ENCODE peak calls at places on chromosome 6, in six cellular contexts. K, L, Y, F, R and S are unnamed samples.

GRCh38 chr6:39263299-39264037 is 34.2 kb upstream of the KCNK5 start:
- DNase-seq in K (no peak), L (no peak), Y (no peak), F (no peak), R (no peak), S (peak)

GRCh38 chr6:150263765-150264415 is 104.9 kb upstream of the IYD start:
- DNase-seq in K (no peak), L (no peak), Y (no peak), F (no peak), R (no peak), S (no peak)

GRCh38 chr6:156379946-156380707 is 397.1 kb upstream of the ARID1B start:
- DNase-seq in K (peak), L (peak), Y (no peak), F (no peak), R (no peak), S (no peak)

GRCh38 chr6:159602370-159603185 is 90.5 kb downstream of the SOD2 start:
- DNase-seq in K (no peak), L (no peak), Y (no peak), F (no peak), R (no peak), S (no peak)

GRCh38 chr6:168596316-168596715 is 155.3 kb downstream of the SMOC2 start:
- DNase-seq in K (no peak), L (no peak), Y (no peak), F (no peak), R (no peak), S (no peak)

GRCh38 chr6:33588894-33589293 is 8.8 kb upstream of the BAK1 start:
- DNase-seq in K (no peak), L (no peak), Y (no peak), F (no peak), R (no peak), S (no peak)

GRCh38 chr6:151524059-151524458 is 30.2 kb downstream of the CCDC170 start:
- DNase-seq in K (no peak), L (no peak), Y (no peak), F (no peak), R (no peak), S (no peak)

GRCh38 chr6:4316867-4317400 is 181.6 kb upstream of the ECI2 start:
- DNase-seq in K (peak), L (peak), Y (peak), F (no peak), R (no peak), S (no peak)

GRCh38 chr6:3592371-3592941 is 135.6 kb upstream of the SLC22A23 start:
- DNase-seq in K (peak), L (peak), Y (peak), F (no peak), R (no peak), S (no peak)

GRCh38 chr6:16999486-17000436 is 102.1 kb upstream of the STMND1 start:
- DNase-seq in K (no peak), L (no peak), Y (peak), F (no peak), R (peak), S (no peak)

GRCh38 chr6:129276461-129276860 is 393.5 kb downstream of the LAMA2 start:
- DNase-seq in K (no peak), L (no peak), Y (no peak), F (no peak), R (no peak), S (no peak)

GRCh38 chr6:143695106-143696059 is 17.6 kb downstream of the PHACTR2 start:
- DNase-seq in K (no peak), L (no peak), Y (no peak), F (no peak), R (no peak), S (no peak)

GRCh38 chr6:117078624-117079023 is 186.7 kb upstream of the VGLL2 start:
- DNase-seq in K (no peak), L (no peak), Y (no peak), F (no peak), R (no peak), S (no peak)

GRCh38 chr6:33583591-33584155 is 3.6 kb upstream of the BAK1 start:
- DNase-seq in K (no peak), L (no peak), Y (no peak), F (no peak), R (peak), S (peak)

GRCh38 chr6:168450921-168451320 is 9.9 kb downstream of the SMOC2 start:
- DNase-seq in K (no peak), L (no peak), Y (no peak), F (no peak), R (no peak), S (peak)

GRCh38 chr6:133040025-133040838 is 200.9 kb upstream of the EYA4 start:
- DNase-seq in K (peak), L (no peak), Y (peak), F (peak), R (peak), S (peak)

GRCh38 chr6:53984163-53984562 is 127.1 kb upstream of the MLIP start:
- DNase-seq in K (peak), L (peak), Y (peak), F (no peak), R (no peak), S (no peak)

GRCh38 chr6:141209890-141210289 is 922.8 kb upstream of the GJE1 start:
- DNase-seq in K (no peak), L (no peak), Y (no peak), F (no peak), R (no peak), S (no peak)

GRCh38 chr6:32092760-32093497 is 16.2 kb downstream of the TNXB start:
- DNase-seq in K (no peak), L (peak), Y (peak), F (peak), R (peak), S (no peak)

GRCh38 chr6:63305278-63305677 is 14.5 kb downstream of the LGSN start:
- DNase-seq in K (no peak), L (no peak), Y (no peak), F (no peak), R (no peak), S (no peak)

GRCh38 chr6:14762077-14762476 is 483.8 kb upstream of the JARID2 start:
- DNase-seq in K (no peak), L (no peak), Y (no peak), F (no peak), R (no peak), S (no peak)

GRCh38 chr6:83153958-83154357 is 39.1 kb downstream of the PGM3 start:
- DNase-seq in K (no peak), L (no peak), Y (no peak), F (no peak), R (no peak), S (no peak)

GRCh38 chr6:119814609-119815400 is 465.2 kb upstream of the MAN1A1 start:
- DNase-seq in K (no peak), L (no peak), Y (no peak), F (no peak), R (no peak), S (no peak)

GRCh38 chr6:158073776-158074175 is 92.1 kb downstream of the SYNJ2 start:
- DNase-seq in K (no peak), L (no peak), Y (no peak), F (no peak), R (no peak), S (no peak)

GRCh38 chr6:154157706-154158105 is 118.7 kb downstream of the OPRM1 start:
- DNase-seq in K (no peak), L (no peak), Y (no peak), F (no peak), R (no peak), S (no peak)

GRCh38 chr6:144283781-144284473 is 1.2 kb upstream of the UTRN start:
- DNase-seq in K (no peak), L (no peak), Y (peak), F (peak), R (no peak), S (peak)

GRCh38 chr6:144659735-144660246 is 374.7 kb downstream of the UTRN start:
- DNase-seq in K (no peak), L (no peak), Y (no peak), F (no peak), R (no peak), S (no peak)

GRCh38 chr6:170505306-170505705 is 47.8 kb downstream of the PSMB1 start:
- DNase-seq in K (no peak), L (no peak), Y (no peak), F (no peak), R (peak), S (no peak)

GRCh38 chr6:144263786-144264185 is 21.3 kb upstream of the UTRN start:
- DNase-seq in K (no peak), L (no peak), Y (no peak), F (no peak), R (no peak), S (no peak)